ENCODE peak calls at places on chromosomes 4 and X, in four cellular contexts. D, U, E and M are unnamed samples.

GRCh38 chr4:142846105-142846728 is at the start of gene INPP4B:
- DNase-seq in D (peak; percentile 48), U (no peak), E (peak; percentile 77), M (no peak)

GRCh38 chrX:70970482-70970999 is 39.6 kb upstream of the SLC7A3 start:
- DNase-seq in D (no peak), U (no peak), E (peak; percentile 17), M (peak; percentile 11)

GRCh38 chr4:145887241-145887964 is 51.2 kb downstream of the ZNF827 start:
- DNase-seq in D (no peak), U (no peak), E (no peak), M (no peak)

GRCh38 chr4:2255501-2256155 is 6.3 kb downstream of the MXD4 start:
- DNase-seq in D (peak; percentile 10), U (no peak), E (peak; percentile 53), M (no peak)

GRCh38 chrX:77347572-77347971 is 99.6 kb upstream of the FGF16 start:
- DNase-seq in D (no peak), U (no peak), E (no peak), M (no peak)

GRCh38 chrX:46251755-46252154 is 293.5 kb downstream of the ZNF674 start:
- DNase-seq in D (no peak), U (no peak), E (no peak), M (no peak)

GRCh38 chrX:46279214-46279924 is 265.9 kb downstream of the ZNF674 start:
- DNase-seq in D (no peak), U (no peak), E (no peak), M (no peak)

GRCh38 chr4:169485791-169486742 is 126.3 kb downstream of the NEK1 start:
- DNase-seq in D (no peak), U (peak; percentile 68), E (peak; percentile 43), M (peak; percentile 14)

GRCh38 chr4:81870275-81870674 is 398.6 kb upstream of the RASGEF1B start:
- DNase-seq in D (no peak), U (no peak), E (no peak), M (no peak)

GRCh38 chr4:95077864-95078263 is 320.1 kb downstream of the BMPR1B start:
- DNase-seq in D (no peak), U (no peak), E (no peak), M (no peak)

GRCh38 chr4:3010998-3011397 is 47.6 kb downstream of the GRK4 start:
- DNase-seq in D (no peak), U (no peak), E (no peak), M (no peak)

GRCh38 chr4:20493761-20494353 is 206.4 kb upstream of the PACRGL start:
- DNase-seq in D (no peak), U (no peak), E (no peak), M (no peak)

GRCh38 chr4:83850435-83850834 is 314.5 kb downstream of the GPAT3 start:
- DNase-seq in D (no peak), U (no peak), E (no peak), M (no peak)

GRCh38 chr4:56731857-56732256 is 50.8 kb upstream of the HOPX start:
- DNase-seq in D (no peak), U (no peak), E (no peak), M (peak; percentile 57)
- TF ChIP-seq USF1 in D (no peak), U (no peak), E (no peak), M (no peak)

GRCh38 chr4:187726485-187726884 is 269.1 kb upstream of the ZFP42 start:
- DNase-seq in D (no peak), U (no peak), E (no peak), M (no peak)
- TF ChIP-seq USF1 in D (no peak), U (no peak), E (no peak), M (no peak)

DNA sequence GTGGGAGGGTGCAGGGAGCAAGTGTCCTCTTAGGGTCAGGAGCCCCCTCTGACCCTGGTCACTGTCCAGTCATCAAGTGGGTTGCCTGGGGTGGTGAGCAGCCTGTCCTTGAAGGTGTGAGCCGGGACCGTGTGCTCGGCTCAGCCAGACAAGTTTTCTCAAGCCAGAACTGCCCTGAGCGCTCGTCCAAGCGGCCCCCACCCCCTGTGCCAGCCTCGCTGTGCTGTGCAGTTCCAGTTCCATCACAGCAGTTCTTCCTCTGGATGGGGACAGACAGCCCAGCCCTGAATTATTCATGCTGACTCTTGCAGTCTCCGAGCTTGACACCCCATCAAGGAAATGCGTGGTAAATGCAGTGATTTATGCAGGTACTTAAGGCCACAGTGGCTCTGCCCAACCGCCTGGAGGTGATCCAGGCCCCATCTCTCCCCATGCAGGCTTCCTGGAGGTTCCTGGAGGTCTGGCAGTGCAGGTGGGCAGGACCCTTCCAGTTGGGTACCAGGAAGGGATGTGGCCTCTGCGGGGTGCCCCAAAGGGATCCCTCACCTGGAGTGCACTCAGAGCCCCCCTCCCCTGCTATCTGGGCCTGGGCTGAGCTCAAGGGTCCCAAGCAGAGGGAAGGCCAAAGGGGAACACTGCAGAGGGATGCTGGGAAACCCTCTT is 44.7 kb upstream of the HMX1 start:
- DNase-seq in D (no peak), U (no peak), E (peak; percentile 15), M (no peak)
- TF ChIP-seq USF1 in D (no peak), U (no peak), E (no peak), M (no peak)

DNA sequence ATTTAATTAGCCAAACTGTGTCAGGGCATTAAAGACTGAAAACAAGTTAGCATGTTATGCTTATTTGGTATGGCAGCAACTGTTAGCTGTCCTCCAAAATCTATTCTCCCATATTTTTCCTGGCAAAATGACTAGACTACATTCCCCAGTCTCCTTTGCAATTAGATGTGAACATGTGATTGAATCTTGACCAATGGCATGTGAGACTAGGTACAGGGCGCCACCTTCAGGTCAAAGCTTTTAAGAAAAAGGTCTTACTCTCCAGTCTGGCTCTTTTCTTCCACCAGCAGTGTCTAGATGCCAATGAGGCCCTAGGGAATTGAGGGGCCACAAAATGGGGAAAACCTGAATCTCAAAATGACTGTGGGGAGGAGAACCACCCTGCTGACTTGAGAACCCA is 408.2 kb downstream of the SMARCA1 start:
- DNase-seq in D (peak; percentile 60), U (no peak), E (peak; percentile 47), M (peak; percentile 56)
- TF ChIP-seq USF1 in D (peak; percentile 91), U (peak; percentile 60), E (peak; percentile 92), M (no peak)